ENCODE peak calls at places on chromosomes 1 and 21, in six cellular contexts. E is mesothelial cell of epicardium, Z is WTC11, J is kidney, S is foreskin fibroblast, A is neural progenitor cell. U is an unnamed sample.
A peak's percentile ranks its signal among the peaks of the same experiment; 100 is the strongest.

GRCh38 chr1:14435368-14436023 is 163.0 kb upstream of the KAZN start:
- DNase-seq in E (no peak), Z (peak; percentile 72), J (no peak), S (no peak), A (peak; percentile 51), U (no peak)

GRCh38 chr1:84774674-84775548 is 84.7 kb upstream of the SSX2IP start:
- DNase-seq in E (no peak), Z (peak; percentile 69), J (no peak), S (no peak), A (peak; percentile 33), U (no peak)

GRCh38 chr1:202951437-202951836 is 6.7 kb downstream of the ADIPOR1 start:
- DNase-seq in E (no peak), Z (no peak), J (no peak), S (peak; percentile 16), A (no peak), U (no peak)

GRCh38 chr1:116895073-116895472 is 14.6 kb upstream of the PTGFRN start:
- DNase-seq in E (no peak), Z (no peak), J (no peak), S (no peak), A (no peak), U (no peak)

GRCh38 chr1:38541223-38541622 is 318.3 kb downstream of the RRAGC start:
- DNase-seq in E (no peak), Z (no peak), J (no peak), S (no peak), A (no peak), U (no peak)

GRCh38 chr1:223123238-223123976 is 19.6 kb downstream of the TLR5 start:
- DNase-seq in E (no peak), Z (peak; percentile 80), J (no peak), S (peak; percentile 80), A (peak; percentile 79), U (peak; percentile 72)

GRCh38 chr1:191371626-191372025 is 786.6 kb upstream of the RGS18 start:
- DNase-seq in E (no peak), Z (no peak), J (no peak), S (peak; percentile 2), A (no peak), U (no peak)

GRCh38 chr1:48003741-48004503 is 6.7 kb upstream of the TRABD2B start:
- DNase-seq in E (no peak), Z (no peak), J (no peak), S (no peak), A (peak; percentile 36), U (no peak)

GRCh38 chr1:57124768-57125446 is 159.1 kb upstream of the C8B start:
- DNase-seq in E (no peak), Z (no peak), J (no peak), S (peak; percentile 23), A (no peak), U (no peak)

GRCh38 chr1:163922743-163923186 is 601.0 kb downstream of the NUF2 start:
- DNase-seq in E (no peak), Z (no peak), J (no peak), S (peak; percentile 16), A (no peak), U (no peak)

GRCh38 chr1:98121661-98122060 is 200.8 kb upstream of the DPYD start:
- DNase-seq in E (no peak), Z (no peak), J (no peak), S (peak; percentile 47), A (no peak), U (no peak)

GRCh38 chr1:36773827-36774541 is 260.3 kb downstream of the GRIK3 start:
- DNase-seq in E (no peak), Z (no peak), J (peak; percentile 33), S (no peak), A (no peak), U (no peak)

GRCh38 chr21:22351076-22351475 is 1352.9 kb downstream of the NCAM2 start:
- DNase-seq in E (no peak), Z (no peak), J (no peak), S (no peak), A (no peak), U (no peak)

GRCh38 chr1:169115891-169116585 is 9.5 kb downstream of the ATP1B1 start:
- DNase-seq in E (no peak), Z (no peak), J (peak; percentile 90), S (peak; percentile 46), A (no peak), U (no peak)

GRCh38 chr21:17660862-17661261 is 48.2 kb upstream of the BTG3 start:
- DNase-seq in E (no peak), Z (no peak), J (no peak), S (no peak), A (no peak), U (no peak)

GRCh38 chr21:40846566-40847411 is at the start of gene DSCAM:
- DNase-seq in E (no peak), Z (peak; percentile 60), J (no peak), S (no peak), A (peak; percentile 81), U (peak; percentile 28)

GRCh38 chr1:152328801-152329391 is 3.9 kb upstream of the FLG start:
- DNase-seq in E (no peak), Z (no peak), J (no peak), S (no peak), A (no peak), U (no peak)

GRCh38 chr1:156095906-156096508 is 13.7 kb upstream of the MEX3A start:
- DNase-seq in E (no peak), Z (no peak), J (peak; percentile 16), S (peak; percentile 52), A (no peak), U (no peak)

GRCh38 chr1:76302711-76303347 is 228.3 kb downstream of the ST6GALNAC3 start:
- DNase-seq in E (no peak), Z (no peak), J (no peak), S (no peak), A (peak; percentile 21), U (no peak)

GRCh38 chr1:108033486-108034081 is 68.6 kb upstream of the VAV3 start:
- DNase-seq in E (no peak), Z (no peak), J (no peak), S (peak; percentile 63), A (no peak), U (no peak)

GRCh38 chr21:31340942-31341487 is 3.0 kb downstream of the TIAM1 start:
- DNase-seq in E (no peak), Z (no peak), J (no peak), S (no peak), A (no peak), U (no peak)

GRCh38 chr1:222916067-222916466 is 101.2 kb downstream of the DISP1 start:
- DNase-seq in E (no peak), Z (no peak), J (no peak), S (no peak), A (no peak), U (no peak)

GRCh38 chr1:166924829-166925541 is 48.9 kb upstream of the TADA1 start:
- DNase-seq in E (no peak), Z (no peak), J (no peak), S (no peak), A (no peak), U (no peak)

GRCh38 chr1:119008483-119009299 is 20.5 kb upstream of the TBX15 start:
- DNase-seq in E (no peak), Z (no peak), J (no peak), S (peak; percentile 79), A (peak; percentile 58), U (no peak)

GRCh38 chr21:25054689-25055088 is 552.6 kb downstream of the MRPL39 start:
- DNase-seq in E (no peak), Z (no peak), J (no peak), S (no peak), A (no peak), U (no peak)

GRCh38 chr1:179586107-179586823 is 5.4 kb upstream of the TDRD5 start:
- DNase-seq in E (no peak), Z (peak; percentile 76), J (peak; percentile 79), S (peak; percentile 56), A (peak; percentile 85), U (peak; percentile 65)

GRCh38 chr1:116923421-116923820 is 13.7 kb downstream of the PTGFRN start:
- DNase-seq in E (no peak), Z (no peak), J (no peak), S (peak; percentile 24), A (no peak), U (no peak)

DNA sequence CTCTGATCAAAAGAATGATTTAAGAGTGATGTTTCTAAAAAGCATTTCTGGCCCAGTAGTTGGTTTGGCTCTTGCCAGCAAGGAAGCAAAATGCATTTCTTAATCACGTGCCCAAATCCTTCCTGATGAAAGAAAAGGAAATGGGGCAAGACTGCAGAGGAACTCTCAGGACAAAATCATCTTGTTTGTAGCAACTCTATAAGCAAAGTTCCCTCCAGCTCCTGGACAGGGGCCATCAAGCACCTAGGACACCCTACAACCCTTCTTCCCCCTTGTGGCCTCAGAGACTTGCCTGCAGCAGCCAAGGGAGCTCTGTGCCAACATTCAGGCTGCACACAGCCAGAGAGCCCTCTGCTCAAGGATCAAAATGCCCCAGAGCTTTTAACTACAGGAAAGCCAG is 105.1 kb downstream of the KIAA0319L start:
- DNase-seq in E (no peak), Z (no peak), J (no peak), S (peak; percentile 88), A (no peak), U (no peak)
- TF ChIP-seq CTCF in E (no peak), Z (no peak), J (no peak), S (peak; percentile 12), A (no peak), U (no peak)

GRCh38 chr21:21324297-21324696 is 326.1 kb downstream of the NCAM2 start:
- DNase-seq in E (no peak), Z (peak; percentile 17), J (no peak), S (no peak), A (no peak), U (no peak)
- TF ChIP-seq CTCF in E (no peak), Z (no peak), J (no peak), S (peak; percentile 6), A (peak; percentile 33), U (no peak)

GRCh38 chr1:204511366-204511765 is 4.8 kb upstream of the MDM4 start:
- DNase-seq in E (no peak), Z (no peak), J (no peak), S (no peak), A (no peak), U (no peak)

GRCh38 chr1:204509186-204509635 is 7.0 kb upstream of the MDM4 start:
- DNase-seq in E (no peak), Z (no peak), J (no peak), S (no peak), A (no peak), U (no peak)

GRCh38 chr1:204516180-204516879 is at the start of gene MDM4:
- DNase-seq in E (peak; percentile 76), Z (peak; percentile 91), J (peak; percentile 96), S (peak; percentile 98), A (peak; percentile 95), U (peak; percentile 76)

GRCh38 chr1:204514841-204515240 is 1.4 kb upstream of the MDM4 start:
- DNase-seq in E (no peak), Z (no peak), J (no peak), S (no peak), A (no peak), U (no peak)

GRCh38 chr1:204513117-204513716 is 3.0 kb upstream of the MDM4 start:
- DNase-seq in E (no peak), Z (no peak), J (no peak), S (no peak), A (no peak), U (no peak)
- TF ChIP-seq CTCF in E (no peak), Z (no peak), J (no peak), S (no peak), A (no peak), U (no peak)

DNA sequence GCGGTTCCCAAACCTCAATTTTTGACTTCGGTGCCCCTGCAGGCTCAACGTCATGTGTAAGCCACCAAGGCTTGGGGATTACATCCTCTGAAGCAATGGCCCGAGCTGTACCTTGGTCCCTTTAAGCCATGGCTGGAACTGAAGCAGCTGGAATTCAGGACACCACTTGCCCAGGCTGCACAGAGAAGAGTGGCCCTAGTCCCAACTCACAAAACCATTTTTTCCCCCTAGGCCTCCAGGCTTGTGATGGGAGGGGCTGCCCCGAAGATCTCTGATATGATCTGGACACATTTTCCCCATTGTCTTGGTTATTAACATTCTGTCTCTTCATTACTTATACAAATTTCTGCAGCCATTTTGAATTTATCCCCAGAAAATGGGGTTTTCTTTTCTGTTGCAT is 233.3 kb upstream of the ADGRL4 start:
- DNase-seq in E (no peak), Z (no peak), J (no peak), S (no peak), A (no peak), U (no peak)
- TF ChIP-seq CTCF in E (no peak), Z (no peak), J (no peak), S (no peak), A (no peak), U (no peak)